ENCODE peak calls at places on chromosomes 1 and 21, in four cellular contexts. A, N, T and Q are unnamed samples.
A peak's percentile ranks its signal among the peaks of the same experiment; 100 is the strongest.

GRCh38 chr21:33299181-33299752 is 25.5 kb upstream of the IFNAR1 start:
- DNase-seq in A (no peak), N (no peak), T (no peak), Q (peak; percentile 38)

GRCh38 chr1:110627763-110628162 is 21.6 kb upstream of the KCNA2 start:
- DNase-seq in T (no peak), A (no peak), N (no peak), Q (no peak)

GRCh38 chr1:103514920-103515503 is 10.5 kb upstream of the RNPC3 start:
- DNase-seq in A (peak; percentile 80), T (no peak), N (peak; percentile 26), Q (no peak)

GRCh38 chr1:231216515-231216914 is 24.5 kb upstream of the GNPAT start:
- DNase-seq in T (no peak), N (no peak), A (no peak), Q (no peak)

GRCh38 chr1:27606708-27607238 is 2.8 kb upstream of the AHDC1 start:
- DNase-seq in T (no peak), N (no peak), A (no peak), Q (no peak)

GRCh38 chr1:113904674-113905434 is at the start of the genes AP4B1 and DCLRE1B:
- DNase-seq in A (peak; percentile 100), N (peak; percentile 100), T (peak; percentile 88), Q (peak; percentile 89)

GRCh38 chr1:17688217-17688810 is 66.8 kb upstream of the ACTL8 start:
- DNase-seq in N (no peak), A (no peak), T (no peak), Q (no peak)

GRCh38 chr1:1004780-1005697 is 5.1 kb upstream of the HES4 start:
- DNase-seq in A (peak; percentile 32), N (no peak), T (no peak), Q (no peak)

GRCh38 chr21:25967566-25968438 is 202.8 kb downstream of the APP start:
- DNase-seq in T (no peak), A (no peak), N (no peak), Q (peak; percentile 8)